ENCODE peak calls at places on chromosomes 13 and 19, in four cellular contexts. X is HepG2, G is SK-N-SH, O is H1. D is an unnamed sample.
A peak's percentile ranks its signal among the peaks of the same experiment; 100 is the strongest.

GRCh38 chr13:45773236-45773635 is 71.1 kb downstream of the CBY2 start:
- DNase-seq in O (no peak), G (no peak), X (no peak), D (no peak)

GRCh38 chr13:33832872-33833271 is 14.9 kb downstream of the RFC3 start:
- DNase-seq in O (no peak), G (no peak), X (no peak), D (no peak)

GRCh38 chr19:13228561-13228960 is 78.3 kb downstream of the IER2 start:
- DNase-seq in X (no peak), O (no peak), G (no peak), D (no peak)

GRCh38 chr19:29658221-29658991 is 6.9 kb upstream of the PLEKHF1 start:
- DNase-seq in O (no peak), G (no peak), X (no peak), D (no peak)

GRCh38 chr13:76723551-76724232 is 162.5 kb downstream of the KCTD12 start:
- DNase-seq in G (no peak), O (peak; percentile 17), X (no peak), D (no peak)

GRCh38 chr13:98173431-98173921 is 3.6 kb downstream of the RNF113B start:
- DNase-seq in O (no peak), X (peak; percentile 95), G (no peak), D (no peak)

GRCh38 chr19:50607388-50607787 is 32.3 kb downstream of the SYT3 start:
- DNase-seq in G (no peak), O (no peak), X (no peak), D (no peak)

GRCh38 chr19:34926685-34927375 is at the start of gene ZNF30:
- DNase-seq in O (peak; percentile 77), X (peak; percentile 85), G (peak; percentile 97), D (peak; percentile 90)

GRCh38 chr13:88461272-88462009 is 790.3 kb downstream of the SLITRK5 start:
- DNase-seq in X (no peak), G (no peak), O (peak; percentile 84), D (no peak)

GRCh38 chr13:77544365-77544764 is 8.9 kb downstream of the SCEL start:
- DNase-seq in X (no peak), G (peak; percentile 16), O (no peak), D (no peak)

GRCh38 chr13:114043421-114044053 is 69.7 kb upstream of the C13orf46 start:
- DNase-seq in O (no peak), X (peak; percentile 52), G (peak; percentile 83), D (peak; percentile 77)

GRCh38 chr19:44585371-44586141 is 27.8 kb upstream of the IGSF23 start:
- DNase-seq in G (no peak), X (no peak), O (no peak), D (no peak)

GRCh38 chr19:48746738-48747575 is at the start of gene IZUMO1:
- DNase-seq in G (peak; percentile 89), O (no peak), X (no peak), D (no peak)

GRCh38 chr13:110116072-110116487 is 190.9 kb downstream of the COL4A1 start:
- DNase-seq in O (no peak), G (peak; percentile 65), X (peak; percentile 4), D (no peak)

GRCh38 chr19:2016041-2016807 is 710 bp upstream of the BTBD2 start:
- DNase-seq in O (no peak), X (peak; percentile 63), G (peak; percentile 87), D (peak; percentile 84)

GRCh38 chr13:111248822-111249221 is 71.6 kb upstream of the TEX29 start:
- DNase-seq in G (no peak), X (no peak), O (no peak), D (no peak)

GRCh38 chr19:58218899-58219298 is 9.8 kb upstream of the ZNF544 start:
- DNase-seq in O (no peak), G (peak; percentile 41), X (peak; percentile 8), D (peak; percentile 61)

GRCh38 chr13:111215081-111216047 is 100.3 kb downstream of the ARHGEF7 start:
- DNase-seq in X (no peak), O (no peak), G (no peak), D (no peak)

GRCh38 chr13:100837611-100838010 is 163.0 kb upstream of the TMTC4 start:
- DNase-seq in X (no peak), O (no peak), G (no peak), D (no peak)

GRCh38 chr19:41321600-41322270 is 11.8 kb downstream of the CCDC97 start:
- DNase-seq in O (peak; percentile 70), G (peak; percentile 90), X (peak; percentile 82), D (no peak)

GRCh38 chr13:113923376-113924063 is 50.4 kb downstream of the C13orf46 start:
- DNase-seq in X (no peak), G (no peak), O (no peak), D (no peak)

GRCh38 chr19:54521022-54521859 is 18.6 kb downstream of the LAIR2 start:
- DNase-seq in X (no peak), G (no peak), O (no peak), D (no peak)

GRCh38 chr13:50686547-50686946 is 156.9 kb downstream of the DLEU7 start:
- DNase-seq in G (no peak), O (no peak), X (no peak), D (no peak)

GRCh38 chr13:21884299-21884878 is 213.5 kb downstream of the FGF9 start:
- DNase-seq in X (no peak), G (no peak), O (no peak), D (no peak)

GRCh38 chr19:38941979-38942378 is 11.2 kb downstream of the MRPS12 start:
- DNase-seq in X (no peak), G (no peak), O (no peak), D (no peak)

GRCh38 chr19:18763674-18764590 is 27.2 kb downstream of the COMP start:
- DNase-seq in X (no peak), O (no peak), G (peak; percentile 88), D (no peak)
- TF ChIP-seq JUND in X (no peak), O (no peak), G (peak; percentile 90), D (no peak)

GRCh38 chr19:5432687-5433086 is 22.5 kb upstream of the ZNRF4 start:
- DNase-seq in G (no peak), X (no peak), O (no peak), D (no peak)

GRCh38 chr19:5434970-5435641 is 20.1 kb upstream of the ZNRF4 start:
- DNase-seq in G (no peak), X (peak; percentile 42), O (no peak), D (no peak)

GRCh38 chr19:5435642-5436017 is 19.6 kb upstream of the ZNRF4 start:
- DNase-seq in O (no peak), X (no peak), G (no peak), D (no peak)

GRCh38 chr19:5436101-5436947 is 18.9 kb upstream of the ZNRF4 start:
- DNase-seq in O (peak; percentile 68), X (no peak), G (peak; percentile 99), D (peak; percentile 41)

DNA sequence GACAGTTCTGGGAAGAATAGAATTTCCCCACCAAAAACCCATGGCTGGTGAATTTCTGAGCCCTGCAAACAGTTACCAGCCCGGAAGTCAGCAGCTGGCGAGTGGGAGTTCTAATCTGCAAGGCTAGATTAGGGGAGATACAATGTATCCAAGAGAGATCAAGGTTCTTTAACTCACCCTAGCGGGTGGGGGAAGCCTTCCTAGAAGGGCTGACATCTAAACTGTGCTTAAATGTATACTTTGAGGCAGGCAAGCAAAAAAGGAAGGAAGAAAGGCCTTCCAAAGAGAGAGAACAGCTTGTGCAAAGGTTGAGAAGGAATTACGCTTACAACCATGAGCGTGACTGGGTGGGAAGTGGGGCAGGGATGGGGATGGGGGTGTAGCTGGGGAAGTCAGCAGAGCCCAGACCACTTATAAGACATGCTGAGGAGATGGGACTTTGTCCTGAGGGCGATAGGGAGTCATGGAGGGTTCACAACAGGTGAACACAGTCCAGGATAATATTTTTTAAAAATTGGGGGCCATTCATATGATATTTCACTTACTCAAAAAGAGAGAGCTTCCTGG is 20.8 kb upstream of the ZNRF4 start:
- DNase-seq in G (no peak), O (no peak), X (no peak), D (no peak)
- TF ChIP-seq JUND in G (no peak), O (no peak), X (no peak), D (no peak)

GRCh38 chr13:28429096-28429495 is 65.8 kb downstream of the FLT1 start:
- DNase-seq in O (no peak), G (no peak), X (no peak), D (no peak)

GRCh38 chr13:28425796-28426195 is 69.1 kb downstream of the FLT1 start:
- DNase-seq in X (no peak), O (no peak), G (no peak), D (no peak)

GRCh38 chr13:28434934-28435333 is 60.0 kb downstream of the FLT1 start:
- DNase-seq in G (no peak), X (no peak), O (no peak), D (no peak)

GRCh38 chr13:28429685-28430290 is 65.1 kb downstream of the FLT1 start:
- DNase-seq in O (peak; percentile 76), X (no peak), G (no peak), D (no peak)
- TF ChIP-seq JUND in O (no peak), X (no peak), G (no peak), D (no peak)

GRCh38 chr13:34990399-34991224 is 48.5 kb downstream of the NBEA start:
- DNase-seq in O (no peak), G (no peak), X (peak; percentile 13), D (no peak)

GRCh38 chr13:34988330-34988791 is 46.3 kb downstream of the NBEA start:
- DNase-seq in O (no peak), X (peak; percentile 10), G (no peak), D (no peak)

GRCh38 chr13:34993470-34993869 is 51.4 kb downstream of the NBEA start:
- DNase-seq in G (no peak), X (no peak), O (no peak), D (no peak)
- TF ChIP-seq JUND in G (no peak), X (no peak), O (no peak), D (no peak)

DNA sequence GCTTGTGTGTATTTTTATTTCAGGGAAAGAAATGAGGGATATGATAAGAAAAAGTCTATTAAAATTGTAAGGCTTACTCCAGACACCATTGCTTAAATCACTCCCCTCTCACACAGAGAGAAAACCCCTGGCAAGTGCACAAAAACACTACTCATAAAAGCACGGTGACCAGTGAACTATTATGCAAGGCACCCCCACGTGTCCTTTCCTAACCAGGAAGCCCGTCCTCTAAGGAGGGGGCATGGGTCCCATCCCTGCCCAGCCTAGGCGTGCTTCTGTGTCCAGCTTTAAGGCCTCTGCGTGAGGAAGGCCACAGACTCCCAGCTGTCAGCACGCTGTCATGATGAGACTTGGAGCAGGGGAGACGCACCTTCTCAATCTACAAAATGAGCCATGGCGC is 83.5 kb downstream of the SLC7A1 start:
- DNase-seq in G (no peak), X (no peak), O (no peak), D (no peak)
- TF ChIP-seq JUND in G (no peak), X (no peak), O (no peak), D (no peak)

DNA sequence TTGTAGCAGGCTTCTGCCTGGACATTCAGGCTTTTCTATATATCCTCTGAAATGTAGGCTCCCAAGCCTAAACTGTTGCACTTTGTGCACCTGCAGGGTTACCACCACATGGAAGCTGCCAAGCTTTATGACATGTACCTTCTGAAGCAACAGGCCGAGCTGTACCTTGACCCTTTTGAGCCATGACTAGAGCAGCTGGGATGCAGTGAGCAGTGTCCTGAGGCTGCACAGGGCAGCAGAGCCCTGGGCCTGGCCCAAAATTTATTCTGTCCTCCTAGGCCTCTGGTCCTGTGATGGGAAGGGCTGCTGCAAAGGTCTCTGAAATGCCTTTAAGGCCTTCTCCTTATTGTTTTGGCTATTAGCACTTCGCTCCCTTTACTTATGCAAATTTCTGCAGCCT is 23.5 kb upstream of the CD177 start:
- DNase-seq in X (no peak), G (no peak), O (no peak), D (no peak)
- TF ChIP-seq JUND in X (no peak), G (no peak), O (no peak), D (no peak)

GRCh38 chr13:85528578-85529215 is 270.5 kb downstream of the SLITRK6 start:
- DNase-seq in O (no peak), X (no peak), G (no peak), D (no peak)
- TF ChIP-seq JUND in O (no peak), X (no peak), G (peak; percentile 99), D (no peak)

D was measured in T47D.